ENCODE peak calls at places on chromosomes 11 and 22, in ten cellular contexts. One of them, this sample, is unnamed.

GRCh38 chr22:30887418-30887817 is 81.2 kb downstream of the MORC2 start:
- DNase-seq in Calu3: no peak
- DNase-seq in COLO829: no peak
- DNase-seq in nephron progenitor cell: no peak
- DNase-seq in effector memory CD4-positive, alpha-beta T cell: no peak
- DNase-seq in COR-L47: no peak
- DNase-seq in RKO: no peak
- DNase-seq in foreskin fibroblast: no peak
- DNase-seq in CD8-positive, alpha-beta T cell: no peak
- DNase-seq in activated naive CD8-positive, alpha-beta T cell treated with anti-CD3 and anti-CD28 coated beads, Interleukin-2, amount 50 U/mL, for 24 hours: no peak
- DNase-seq in this sample: peak; percentile 7

GRCh38 chr11:59201376-59201775 is 11.4 kb downstream of the MPEG1 start:
- DNase-seq in Calu3: no peak
- DNase-seq in COLO829: no peak
- DNase-seq in nephron progenitor cell: no peak
- DNase-seq in effector memory CD4-positive, alpha-beta T cell: no peak
- DNase-seq in COR-L47: no peak
- DNase-seq in RKO: no peak
- DNase-seq in foreskin fibroblast: no peak
- DNase-seq in CD8-positive, alpha-beta T cell: no peak
- DNase-seq in activated naive CD8-positive, alpha-beta T cell treated with anti-CD3 and anti-CD28 coated beads, Interleukin-2, amount 50 U/mL, for 24 hours: no peak
- DNase-seq in this sample: no peak

GRCh38 chr22:11253000-11253511 is 4274.9 kb upstream of the OR11H1 start:
- DNase-seq in Calu3: no peak
- DNase-seq in COLO829: no peak
- DNase-seq in nephron progenitor cell: no peak
- DNase-seq in effector memory CD4-positive, alpha-beta T cell: no peak
- DNase-seq in COR-L47: no peak
- DNase-seq in RKO: no peak
- DNase-seq in foreskin fibroblast: no peak
- DNase-seq in CD8-positive, alpha-beta T cell: no peak
- DNase-seq in activated naive CD8-positive, alpha-beta T cell treated with anti-CD3 and anti-CD28 coated beads, Interleukin-2, amount 50 U/mL, for 24 hours: no peak
- DNase-seq in this sample: peak; percentile 11

GRCh38 chr22:41523464-41524221 is 20.6 kb downstream of the POLR3H start:
- DNase-seq in Calu3: no peak
- DNase-seq in COLO829: peak; percentile 48
- DNase-seq in nephron progenitor cell: no peak
- DNase-seq in effector memory CD4-positive, alpha-beta T cell: no peak
- DNase-seq in COR-L47: no peak
- DNase-seq in RKO: no peak
- DNase-seq in foreskin fibroblast: peak; percentile 37
- DNase-seq in CD8-positive, alpha-beta T cell: no peak
- DNase-seq in activated naive CD8-positive, alpha-beta T cell treated with anti-CD3 and anti-CD28 coated beads, Interleukin-2, amount 50 U/mL, for 24 hours: no peak
- DNase-seq in this sample: peak; percentile 63

GRCh38 chr11:17257200-17257599 is 19.3 kb upstream of the NUCB2 start:
- DNase-seq in Calu3: no peak
- DNase-seq in COLO829: no peak
- DNase-seq in nephron progenitor cell: no peak
- DNase-seq in effector memory CD4-positive, alpha-beta T cell: no peak
- DNase-seq in COR-L47: no peak
- DNase-seq in RKO: peak; percentile 66
- DNase-seq in foreskin fibroblast: peak; percentile 62
- DNase-seq in CD8-positive, alpha-beta T cell: no peak
- DNase-seq in activated naive CD8-positive, alpha-beta T cell treated with anti-CD3 and anti-CD28 coated beads, Interleukin-2, amount 50 U/mL, for 24 hours: no peak
- DNase-seq in this sample: no peak

GRCh38 chr11:61357894-61358239 is 3.8 kb downstream of the CYB561A3 start:
- DNase-seq in Calu3: no peak
- DNase-seq in COLO829: no peak
- DNase-seq in nephron progenitor cell: no peak
- DNase-seq in effector memory CD4-positive, alpha-beta T cell: no peak
- DNase-seq in COR-L47: no peak
- DNase-seq in RKO: no peak
- DNase-seq in foreskin fibroblast: no peak
- DNase-seq in CD8-positive, alpha-beta T cell: no peak
- DNase-seq in activated naive CD8-positive, alpha-beta T cell treated with anti-CD3 and anti-CD28 coated beads, Interleukin-2, amount 50 U/mL, for 24 hours: no peak
- DNase-seq in this sample: no peak

GRCh38 chr11:114340311-114341131 is 44.3 kb downstream of the NNMT start:
- DNase-seq in Calu3: no peak
- DNase-seq in COLO829: peak; percentile 18
- DNase-seq in nephron progenitor cell: peak; percentile 40
- DNase-seq in effector memory CD4-positive, alpha-beta T cell: no peak
- DNase-seq in COR-L47: peak; percentile 77
- DNase-seq in RKO: peak; percentile 84
- DNase-seq in foreskin fibroblast: peak; percentile 62
- DNase-seq in CD8-positive, alpha-beta T cell: peak; percentile 30
- DNase-seq in activated naive CD8-positive, alpha-beta T cell treated with anti-CD3 and anti-CD28 coated beads, Interleukin-2, amount 50 U/mL, for 24 hours: peak; percentile 14
- DNase-seq in this sample: peak; percentile 33

GRCh38 chr22:23216331-23217170 is 36.2 kb downstream of the BCR start:
- DNase-seq in Calu3: no peak
- DNase-seq in COLO829: no peak
- DNase-seq in nephron progenitor cell: no peak
- DNase-seq in effector memory CD4-positive, alpha-beta T cell: peak; percentile 19
- DNase-seq in COR-L47: no peak
- DNase-seq in RKO: no peak
- DNase-seq in foreskin fibroblast: no peak
- DNase-seq in CD8-positive, alpha-beta T cell: peak; percentile 57
- DNase-seq in activated naive CD8-positive, alpha-beta T cell treated with anti-CD3 and anti-CD28 coated beads, Interleukin-2, amount 50 U/mL, for 24 hours: peak; percentile 58
- DNase-seq in this sample: no peak

GRCh38 chr22:26751217-26751616 is 93.8 kb downstream of the MIAT start:
- DNase-seq in Calu3: no peak
- DNase-seq in COLO829: no peak
- DNase-seq in nephron progenitor cell: peak; percentile 69
- DNase-seq in effector memory CD4-positive, alpha-beta T cell: no peak
- DNase-seq in COR-L47: no peak
- DNase-seq in RKO: no peak
- DNase-seq in foreskin fibroblast: no peak
- DNase-seq in CD8-positive, alpha-beta T cell: no peak
- DNase-seq in activated naive CD8-positive, alpha-beta T cell treated with anti-CD3 and anti-CD28 coated beads, Interleukin-2, amount 50 U/mL, for 24 hours: no peak
- DNase-seq in this sample: no peak

GRCh38 chr22:44309137-44309536 is 3.6 kb downstream of the SHISAL1 start:
- DNase-seq in Calu3: peak; percentile 50
- DNase-seq in COLO829: peak; percentile 88
- DNase-seq in nephron progenitor cell: no peak
- DNase-seq in effector memory CD4-positive, alpha-beta T cell: no peak
- DNase-seq in COR-L47: no peak
- DNase-seq in RKO: peak; percentile 85
- DNase-seq in foreskin fibroblast: peak; percentile 92
- DNase-seq in CD8-positive, alpha-beta T cell: no peak
- DNase-seq in activated naive CD8-positive, alpha-beta T cell treated with anti-CD3 and anti-CD28 coated beads, Interleukin-2, amount 50 U/mL, for 24 hours: no peak
- DNase-seq in this sample: peak; percentile 51

GRCh38 chr11:3132831-3133455 is 32.2 kb downstream of the OSBPL5 start:
- DNase-seq in Calu3: no peak
- DNase-seq in COLO829: no peak
- DNase-seq in nephron progenitor cell: peak; percentile 1
- DNase-seq in effector memory CD4-positive, alpha-beta T cell: no peak
- DNase-seq in COR-L47: no peak
- DNase-seq in RKO: no peak
- DNase-seq in foreskin fibroblast: no peak
- DNase-seq in CD8-positive, alpha-beta T cell: no peak
- DNase-seq in activated naive CD8-positive, alpha-beta T cell treated with anti-CD3 and anti-CD28 coated beads, Interleukin-2, amount 50 U/mL, for 24 hours: no peak
- DNase-seq in this sample: no peak

GRCh38 chr11:104043137-104043536 is 6.7 kb downstream of the DDI1 start:
- DNase-seq in Calu3: no peak
- DNase-seq in COLO829: no peak
- DNase-seq in nephron progenitor cell: no peak
- DNase-seq in effector memory CD4-positive, alpha-beta T cell: no peak
- DNase-seq in COR-L47: no peak
- DNase-seq in RKO: no peak
- DNase-seq in foreskin fibroblast: no peak
- DNase-seq in CD8-positive, alpha-beta T cell: no peak
- DNase-seq in activated naive CD8-positive, alpha-beta T cell treated with anti-CD3 and anti-CD28 coated beads, Interleukin-2, amount 50 U/mL, for 24 hours: no peak
- DNase-seq in this sample: no peak

GRCh38 chr22:47445212-47445611 is 682.8 kb downstream of the TBC1D22A start:
- DNase-seq in Calu3: no peak
- DNase-seq in COLO829: no peak
- DNase-seq in nephron progenitor cell: no peak
- DNase-seq in effector memory CD4-positive, alpha-beta T cell: no peak
- DNase-seq in COR-L47: no peak
- DNase-seq in RKO: no peak
- DNase-seq in foreskin fibroblast: no peak
- DNase-seq in CD8-positive, alpha-beta T cell: no peak
- DNase-seq in activated naive CD8-positive, alpha-beta T cell treated with anti-CD3 and anti-CD28 coated beads, Interleukin-2, amount 50 U/mL, for 24 hours: no peak
- DNase-seq in this sample: no peak

GRCh38 chr11:77203901-77204755 is 76.1 kb downstream of the MYO7A start:
- DNase-seq in Calu3: no peak
- DNase-seq in COLO829: no peak
- DNase-seq in nephron progenitor cell: no peak
- DNase-seq in effector memory CD4-positive, alpha-beta T cell: no peak
- DNase-seq in COR-L47: no peak
- DNase-seq in RKO: no peak
- DNase-seq in foreskin fibroblast: no peak
- DNase-seq in CD8-positive, alpha-beta T cell: no peak
- DNase-seq in activated naive CD8-positive, alpha-beta T cell treated with anti-CD3 and anti-CD28 coated beads, Interleukin-2, amount 50 U/mL, for 24 hours: no peak
- DNase-seq in this sample: no peak